ENCODE peak calls at places on chromosome 1, in six cellular contexts. T is sigmoid colon, L is heart left ventricle, X is tibial nerve, V is uterus, J is H1. U is an unnamed sample.

GRCh38 chr1:55989971-55990370 is 589.4 kb downstream of the PLPP3 start:
- DNase-seq in T (no peak), L (no peak), X (no peak), V (no peak), J (no peak), U (no peak)

GRCh38 chr1:222256058-222256457 is 291.8 kb downstream of the HHIPL2 start:
- DNase-seq in T (no peak), L (no peak), X (no peak), V (no peak), J (no peak), U (no peak)

GRCh38 chr1:229340496-229340895 is 2.4 kb downstream of the CCSAP start:
- DNase-seq in T (no peak), L (no peak), X (no peak), V (no peak), J (no peak), U (no peak)

GRCh38 chr1:36471830-36472641 is 7.9 kb upstream of the MRPS15 start:
- DNase-seq in T (no peak), L (no peak), X (no peak), V (no peak), J (no peak), U (no peak)

GRCh38 chr1:165490175-165490574 is 45.2 kb upstream of the RXRG start:
- DNase-seq in T (no peak), L (peak; percentile 81), X (no peak), V (no peak), J (no peak), U (peak; percentile 67)

GRCh38 chr1:175221548-175222175 is 29.1 kb upstream of the KIAA0040 start:
- DNase-seq in T (no peak), L (peak; percentile 56), X (no peak), V (peak; percentile 40), J (peak; percentile 57), U (no peak)

GRCh38 chr1:109978761-109979488 is 5.6 kb upstream of the AHCYL1 start:
- DNase-seq in T (no peak), L (no peak), X (no peak), V (no peak), J (no peak), U (no peak)

GRCh38 chr1:193799948-193800690 is 613.7 kb upstream of the B3GALT2 start:
- DNase-seq in T (no peak), L (no peak), X (no peak), V (no peak), J (no peak), U (no peak)

GRCh38 chr1:231924183-231924582 is 297.6 kb downstream of the DISC1 start:
- DNase-seq in T (no peak), L (no peak), X (no peak), V (no peak), J (no peak), U (no peak)

GRCh38 chr1:172220376-172220775 is 200.1 kb upstream of the C1orf105 start:
- DNase-seq in T (no peak), L (no peak), X (no peak), V (no peak), J (no peak), U (no peak)

GRCh38 chr1:185489406-185489805 is 172.4 kb upstream of the IVNS1ABP start:
- DNase-seq in T (no peak), L (no peak), X (no peak), V (no peak), J (no peak), U (no peak)

GRCh38 chr1:204643503-204643902 is 42.0 kb downstream of the LRRN2 start:
- DNase-seq in T (no peak), L (no peak), X (no peak), V (no peak), J (no peak), U (no peak)

DNA sequence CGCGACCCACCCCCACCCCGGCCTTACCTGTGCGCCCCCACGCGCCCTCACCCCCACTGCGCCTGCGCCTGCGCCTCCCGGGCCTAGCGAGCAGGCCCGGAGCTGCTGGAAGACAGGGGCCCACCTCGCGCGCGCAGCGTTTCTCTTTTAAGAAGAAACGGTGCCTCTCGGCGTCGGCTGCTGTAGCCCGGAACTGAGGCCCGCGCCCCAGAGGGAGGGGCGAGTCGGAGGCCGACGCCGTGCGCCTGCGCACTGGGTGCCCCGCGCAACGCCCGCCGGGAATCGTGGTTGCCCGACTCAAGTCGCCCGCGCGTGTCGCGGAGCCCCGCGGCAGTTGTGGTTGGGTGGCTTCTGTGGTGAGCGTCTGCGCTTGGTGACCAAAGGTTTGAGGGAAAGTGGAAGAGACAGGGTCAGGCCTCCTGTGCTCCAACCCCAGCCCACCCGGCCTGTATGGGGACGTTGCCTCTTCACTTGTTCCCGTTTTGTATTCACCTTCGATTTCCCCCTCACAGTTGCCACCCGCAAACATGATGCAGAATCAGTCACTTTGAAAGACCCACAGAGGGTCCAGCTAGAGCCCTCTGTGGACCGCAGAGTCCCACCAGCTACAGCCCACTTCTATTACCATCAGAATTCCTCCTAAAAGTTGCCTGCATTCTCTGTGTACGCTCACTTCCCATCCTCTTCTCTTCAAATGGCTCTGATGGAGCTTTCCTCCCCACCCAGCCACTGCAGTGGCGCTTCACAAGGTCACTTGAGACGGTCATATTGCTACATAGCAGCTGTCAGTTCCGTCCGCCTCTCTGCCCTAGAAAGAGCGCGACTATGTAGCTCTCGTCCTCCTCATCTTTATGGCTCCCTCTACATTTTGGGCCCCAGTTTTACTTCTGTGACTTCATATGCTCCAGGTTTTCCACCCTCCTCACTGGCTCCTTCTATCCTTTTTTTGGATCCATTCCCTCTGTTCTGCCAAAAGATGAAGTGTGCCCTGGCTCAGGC is at the start of gene ZNF692:
- DNase-seq in T (peak; percentile 99), L (peak; percentile 97), X (peak; percentile 95), V (peak; percentile 95), J (peak; percentile 96), U (peak; percentile 96)
- TF ChIP-seq POLR2A in T (peak; percentile 62), L (peak; percentile 85), X (peak; percentile 84), V (peak; percentile 73), J (peak; percentile 3), U (peak; percentile 78)

GRCh38 chr1:241485145-241485544 is 34.4 kb downstream of the FH start:
- DNase-seq in T (no peak), L (no peak), X (no peak), V (no peak), J (no peak), U (no peak)
- TF ChIP-seq POLR2A in T (no peak), L (no peak), X (no peak), V (no peak), J (no peak), U (no peak)

DNA sequence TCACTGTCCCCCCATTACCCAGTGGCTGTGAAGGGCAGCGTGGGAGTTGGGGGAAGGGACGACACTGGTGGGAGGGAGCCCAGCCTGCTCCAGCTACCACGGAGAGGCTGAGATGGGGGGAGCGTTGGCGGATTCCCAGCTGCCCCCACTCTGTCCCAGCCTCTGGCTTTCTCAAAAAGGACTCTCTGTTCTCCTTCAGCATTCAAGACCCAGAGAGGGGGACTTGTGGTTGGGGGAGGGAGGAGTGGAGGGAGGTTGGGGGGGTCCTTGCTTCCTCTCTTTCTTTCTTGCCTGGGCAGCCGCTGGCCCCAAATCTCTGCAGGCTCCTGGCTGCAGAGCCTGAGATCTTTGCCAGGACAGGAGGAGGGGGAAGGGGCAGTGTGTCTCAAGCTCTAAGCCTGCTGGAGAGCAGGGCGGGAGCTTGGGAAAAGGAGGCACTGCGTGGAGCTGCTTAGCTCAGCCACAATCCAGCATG is 2.2 kb downstream of the ATP1A2 start:
- DNase-seq in T (peak; percentile 89), L (peak; percentile 41), X (peak; percentile 41), V (no peak), J (no peak), U (peak; percentile 68)
- TF ChIP-seq POLR2A in T (no peak), L (no peak), X (no peak), V (no peak), J (no peak), U (no peak)

DNA sequence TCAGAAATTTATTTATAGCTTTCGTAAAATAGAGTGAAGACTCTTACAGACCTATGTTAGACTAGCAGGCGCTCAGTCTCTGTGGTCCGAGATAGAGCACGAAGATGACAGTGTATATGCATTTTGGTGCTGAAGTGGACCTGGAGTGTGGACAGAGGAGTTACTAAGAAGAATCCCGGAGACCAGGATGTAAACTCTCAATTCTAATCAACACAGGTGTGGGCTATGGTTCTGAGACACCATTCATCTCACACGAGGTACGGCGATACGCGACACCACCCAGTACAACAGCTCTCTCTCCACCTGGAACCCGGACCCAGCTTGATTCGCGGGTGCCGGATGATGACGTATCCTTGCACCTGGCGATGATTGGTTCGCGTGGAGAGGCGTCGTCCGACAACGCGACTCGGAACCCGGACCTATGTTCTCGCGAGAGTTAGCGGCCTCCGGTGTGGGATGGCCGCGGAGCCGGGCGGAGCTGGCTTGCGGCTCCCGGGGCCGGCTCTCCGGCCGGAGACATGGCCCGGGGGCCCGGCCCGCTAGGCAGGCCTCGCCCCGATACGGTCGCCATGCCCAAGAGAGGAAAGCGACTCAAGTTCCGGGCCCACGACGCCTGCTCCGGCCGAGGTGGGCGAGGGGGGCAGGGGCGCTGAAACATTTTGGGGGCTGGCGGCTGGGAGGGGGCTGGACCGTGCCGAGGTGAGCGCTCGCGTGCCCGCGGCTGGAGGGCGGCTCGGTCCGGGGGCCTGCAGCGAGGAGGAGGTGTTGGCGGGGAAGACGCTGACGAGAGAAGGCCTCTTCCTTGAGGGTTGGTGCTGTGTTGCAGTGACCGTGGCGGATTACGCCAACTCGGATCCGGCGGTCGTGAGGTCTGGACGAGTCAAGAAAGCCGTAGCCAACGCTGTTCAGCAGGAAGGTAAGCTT is at the start of gene TMEM183A:
- DNase-seq in T (peak; percentile 99), L (peak; percentile 97), X (peak; percentile 93), V (peak; percentile 95), J (peak; percentile 95), U (peak; percentile 97)
- TF ChIP-seq POLR2A in T (peak; percentile 82), L (peak; percentile 96), X (peak; percentile 92), V (peak; percentile 94), J (peak; percentile 99), U (peak; percentile 92)

DNA sequence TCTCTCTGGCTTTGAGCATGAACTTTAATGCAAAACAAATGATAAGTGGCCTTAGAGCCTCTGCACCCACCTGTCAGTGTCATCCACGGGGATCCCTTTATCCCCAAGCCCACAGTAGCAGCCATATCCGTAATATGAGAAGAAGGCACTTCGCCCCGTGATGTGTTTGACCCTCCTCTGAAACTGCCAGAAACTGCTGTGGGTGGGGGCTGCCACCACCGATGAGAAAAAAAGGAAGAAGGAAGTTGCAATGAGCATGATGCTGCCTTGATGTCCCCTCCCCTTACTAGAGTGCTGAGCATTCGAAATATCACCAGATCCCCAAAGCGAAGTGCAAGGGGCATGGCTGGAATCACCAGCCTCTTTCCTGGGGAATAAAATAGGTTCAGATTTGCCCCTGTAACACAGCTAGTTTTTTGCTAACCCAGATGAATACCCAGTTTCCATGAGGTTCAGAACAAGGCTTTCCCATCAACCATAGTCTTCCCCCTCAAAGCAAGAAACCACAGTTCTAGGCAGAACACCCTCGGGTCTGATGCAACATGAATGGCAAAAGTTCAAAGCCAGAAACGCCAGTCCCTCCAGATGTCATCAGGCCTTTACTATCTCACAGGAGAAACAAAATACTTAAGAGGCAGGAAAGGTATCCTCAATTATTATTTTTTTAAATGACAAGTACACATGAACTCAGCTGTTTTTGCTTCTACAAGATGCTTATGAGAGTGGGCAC is 10.8 kb upstream of the UBXN10 start:
- DNase-seq in T (no peak), L (no peak), X (no peak), V (no peak), J (no peak), U (no peak)
- TF ChIP-seq POLR2A in T (no peak), L (no peak), X (no peak), V (no peak), J (no peak), U (no peak)

DNA sequence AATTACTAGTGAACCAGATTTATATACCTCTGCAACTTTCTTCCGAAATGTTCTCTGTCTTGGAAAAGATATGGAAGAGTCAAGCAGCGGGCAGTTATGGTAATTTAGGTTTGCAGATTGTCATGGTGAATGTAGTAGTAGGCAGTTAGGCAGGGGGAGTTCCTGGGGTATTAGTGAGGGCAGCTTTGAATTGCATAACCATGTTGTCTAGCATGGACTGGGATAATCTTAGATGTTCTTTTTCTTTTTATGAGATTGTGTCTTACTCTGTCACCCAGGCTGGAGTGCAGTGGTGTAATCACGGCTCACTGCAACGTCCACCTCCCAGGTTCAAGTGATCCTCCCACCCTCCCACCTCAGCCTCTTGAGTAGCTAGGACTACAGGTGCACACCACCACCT is 25.0 kb downstream of the MACF1 start:
- DNase-seq in T (no peak), L (no peak), X (no peak), V (no peak), J (no peak), U (no peak)
- TF ChIP-seq POLR2A in T (no peak), L (no peak), X (no peak), V (no peak), J (no peak), U (no peak)

U was measured in ovary.